ENCODE peak calls at places on chromosomes 13 and 19, in seven cellular contexts. H is iris pigment epithelial cell; L is left ventricle myocardium inferior; Q is breast epithelium; Y is activated CD4-positive, alpha-beta T cell treated with anti-CD3 and anti-CD28 coated beads, Interleukin-2, amount 50 U/mL, for 1 hour; I is activated T-helper 2 cell treated with anti-CD3 and anti-CD28 coated beads, Interferon-gamma antibody, Interleukin-2, Interleukin-4, amounts not matched to agents 10 μg/mL and 5 μg/mL and 100 μg/mL, durations not matched to agents 14 hours and 24 hours and 36 hours; M is foreskin fibroblast. A is an unnamed sample.
A peak's percentile ranks its signal among the peaks of the same experiment; 100 is the strongest.

GRCh38 chr13:74070065-74070464 is 64.1 kb downstream of the KLF12 start:
- DNase-seq in L (no peak), Y (peak; percentile 27), H (no peak), Q (no peak), M (no peak), I (peak; percentile 25), A (no peak)

GRCh38 chr13:36086117-36086516 is 45.1 kb downstream of the DCLK1 start:
- DNase-seq in Y (no peak), M (no peak), Q (no peak), I (no peak), H (no peak), L (no peak), A (no peak)

GRCh38 chr13:113964251-113964995 is 9.5 kb downstream of the C13orf46 start:
- DNase-seq in Y (no peak), I (no peak), H (no peak), Q (no peak), L (peak; percentile 4), M (no peak), A (no peak)

GRCh38 chr13:48446454-48446853 is 33.5 kb upstream of the LPAR6 start:
- DNase-seq in L (no peak), Y (no peak), H (peak; percentile 81), I (no peak), Q (no peak), M (peak; percentile 89), A (peak; percentile 43)

GRCh38 chr13:26011996-26012688 is 39.7 kb downstream of the SHISA2 start:
- DNase-seq in L (no peak), M (no peak), Y (peak; percentile 62), I (peak; percentile 26), H (no peak), Q (no peak), A (peak; percentile 48)

GRCh38 chr19:41420101-41420880 is 6.9 kb downstream of the B3GNT8 start:
- DNase-seq in M (no peak), I (no peak), H (no peak), Q (no peak), L (no peak), Y (no peak), A (no peak)

GRCh38 chr13:94110011-94110410 is 369.5 kb downstream of the DCT start:
- DNase-seq in I (no peak), Q (no peak), M (no peak), L (no peak), Y (no peak), H (no peak), A (no peak)

GRCh38 chr19:3404324-3405260 is 38.2 kb downstream of the NFIC start:
- DNase-seq in L (peak; percentile 89), I (no peak), Y (no peak), Q (peak; percentile 88), H (peak; percentile 86), M (peak; percentile 97), A (peak; percentile 90)

GRCh38 chr19:38152461-38153379 is 71.3 kb downstream of the DPF1 start:
- DNase-seq in Q (no peak), I (no peak), L (peak; percentile 41), Y (no peak), H (peak; percentile 48), M (no peak), A (no peak)

GRCh38 chr19:18251587-18252369 is 22.5 kb downstream of the IQCN start:
- DNase-seq in H (peak; percentile 54), M (peak; percentile 78), Q (peak; percentile 79), L (peak; percentile 69), I (peak; percentile 71), Y (peak; percentile 84), A (peak; percentile 84)

GRCh38 chr13:114222461-114222968 is 12.2 kb upstream of the CDC16 start:
- DNase-seq in L (no peak), Q (no peak), Y (no peak), M (no peak), I (no peak), H (peak; percentile 69), A (no peak)

GRCh38 chr19:17889609-17890214 is 18.0 kb downstream of the SLC5A5 start:
- DNase-seq in L (no peak), H (peak; percentile 52), Y (no peak), I (no peak), Q (no peak), M (peak; percentile 72), A (peak; percentile 79)

GRCh38 chr19:55005684-55006488 is 32.2 kb downstream of the GP6 start:
- DNase-seq in I (peak; percentile 53), M (no peak), Y (peak; percentile 22), H (peak; percentile 25), L (no peak), Q (no peak), A (no peak)

GRCh38 chr13:61654501-61654900 is 238.9 kb upstream of the PCDH20 start:
- DNase-seq in Y (no peak), M (no peak), Q (no peak), H (no peak), L (no peak), I (no peak), A (no peak)

GRCh38 chr19:3981736-3982681 is 3.3 kb downstream of the EEF2 start:
- DNase-seq in I (no peak), Y (no peak), M (no peak), L (no peak), H (no peak), Q (no peak), A (peak; percentile 4)

GRCh38 chr13:39401091-39401647 is 201.8 kb downstream of the LHFPL6 start:
- DNase-seq in Y (no peak), M (no peak), Q (no peak), L (no peak), H (no peak), I (no peak), A (no peak)

GRCh38 chr13:31044658-31045620 is 112.5 kb downstream of the TEX26 start:
- DNase-seq in Y (no peak), H (no peak), L (no peak), I (peak; percentile 43), M (no peak), Q (no peak), A (no peak)

GRCh38 chr19:55809381-55810058 is 22.3 kb downstream of the NLRP11 start:
- DNase-seq in L (peak; percentile 17), Q (no peak), H (peak; percentile 48), Y (peak; percentile 1), I (no peak), M (peak; percentile 24), A (peak; percentile 57)